ENCODE peak calls at places on chromosomes 12 and 14, in eight cellular contexts. P, T, K, U, L, I, Z and B are unnamed samples. For H3K4me1, the result is how much of the 10 kb centered on the place peaks cover.

GRCh38 chr12:66944365-66944764 is 265.5 kb upstream of the GRIP1 start:
- DNase-seq in P (no peak), T (no peak), K (no peak), U (no peak), L (no peak), I (no peak), Z (no peak), B (no peak)

GRCh38 chr14:25837431-25837950 is 760.3 kb downstream of the NOVA1 start:
- DNase-seq in P (no peak), T (no peak), K (no peak), U (no peak), L (peak), I (no peak), Z (no peak), B (no peak)

GRCh38 chr12:13195848-13196301 is 651 bp upstream of the EMP1 start:
- DNase-seq in P (no peak), T (no peak), K (no peak), U (no peak), L (peak), I (no peak), Z (no peak), B (peak)

GRCh38 chr14:78253986-78254385 is 83.8 kb downstream of the NRXN3 start:
- DNase-seq in P (no peak), T (no peak), K (no peak), U (no peak), L (peak), I (no peak), Z (no peak), B (no peak)

GRCh38 chr12:6667559-6668210 is 4.8 kb upstream of the ING4 start:
- DNase-seq in P (no peak), T (no peak), K (no peak), U (no peak), L (no peak), I (no peak), Z (no peak), B (peak)

GRCh38 chr14:106218189-106218588 is 691.8 kb downstream of the TMEM121 start:
- DNase-seq in P (no peak), T (no peak), K (no peak), U (no peak), L (no peak), I (no peak), Z (no peak), B (no peak)

GRCh38 chr12:117900561-117900960 is 68.2 kb downstream of the KSR2 start:
- DNase-seq in P (no peak), T (no peak), K (no peak), U (no peak), L (peak), I (no peak), Z (no peak), B (no peak)

GRCh38 chr14:102749833-102750775 is 27.1 kb upstream of the TRAF3 start:
- DNase-seq in P (no peak), T (no peak), K (no peak), U (no peak), L (no peak), I (no peak), Z (no peak), B (no peak)

GRCh38 chr12:3139760-3140159 is 62.6 kb downstream of the TSPAN9 start:
- DNase-seq in P (no peak), T (no peak), K (no peak), U (no peak), L (no peak), I (no peak), Z (no peak), B (no peak)

GRCh38 chr14:101721951-101722661 is 39.4 kb upstream of the PPP2R5C start:
- DNase-seq in P (no peak), T (no peak), K (peak), U (peak), L (peak), I (peak), Z (no peak), B (no peak)

GRCh38 chr12:124605150-124605549 is 37.7 kb upstream of the NCOR2 start:
- DNase-seq in P (no peak), T (no peak), K (no peak), U (peak), L (no peak), I (no peak), Z (no peak), B (no peak)

GRCh38 chr14:32985881-32986280 is 47.2 kb downstream of the NPAS3 start:
- DNase-seq in P (no peak), T (no peak), K (no peak), U (no peak), L (peak), I (no peak), Z (peak), B (no peak)

GRCh38 chr12:118467576-118467975 is 91.2 kb downstream of the SUDS3 start:
- DNase-seq in P (no peak), T (no peak), K (no peak), U (no peak), L (no peak), I (no peak), Z (no peak), B (no peak)

GRCh38 chr12:112777387-112778025 is 14.0 kb upstream of the RPH3A start:
- DNase-seq in P (no peak), T (no peak), K (no peak), U (no peak), L (no peak), I (no peak), Z (no peak), B (no peak)

GRCh38 chr12:80761818-80762217 is 45.1 kb downstream of the MYF5 start:
- DNase-seq in P (no peak), T (no peak), K (no peak), U (no peak), L (no peak), I (no peak), Z (no peak), B (no peak)

GRCh38 chr12:23906329-23906728 is 43.1 kb downstream of the SOX5 start:
- DNase-seq in P (peak), T (no peak), K (no peak), U (peak), L (peak), I (no peak), Z (no peak), B (no peak)

GRCh38 chr12:6383572-6384498 is at the start of gene LTBR:
- DNase-seq in P (peak), T (peak), K (no peak), U (peak), L (peak), I (peak), Z (peak), B (peak)

GRCh38 chr14:68705741-68706283 is 87.1 kb downstream of the ZFP36L1 start:
- DNase-seq in P (no peak), T (no peak), K (peak), U (peak), L (no peak), I (peak), Z (no peak), B (no peak)

GRCh38 chr14:78848234-78848820 is 678.2 kb downstream of the NRXN3 start:
- DNase-seq in P (no peak), T (peak), K (no peak), U (no peak), L (peak), I (peak), Z (peak), B (peak)

GRCh38 chr14:102317564-102318248 is 1.8 kb upstream of the ZNF839 start:
- DNase-seq in P (no peak), T (no peak), K (no peak), U (no peak), L (no peak), I (no peak), Z (no peak), B (peak)

GRCh38 chr14:95483843-95484165 is 32.6 kb downstream of the SYNE3 start:
- DNase-seq in P (peak), T (no peak), K (no peak), U (no peak), L (no peak), I (no peak), Z (no peak), B (no peak)

GRCh38 chr14:95485222-95485819 is 31.1 kb downstream of the SYNE3 start:
- DNase-seq in P (peak), T (no peak), K (no peak), U (peak), L (no peak), I (no peak), Z (no peak), B (no peak)

GRCh38 chr14:95486875-95487668 is 29.4 kb downstream of the SYNE3 start:
- DNase-seq in P (peak), T (no peak), K (no peak), U (peak), L (no peak), I (no peak), Z (no peak), B (no peak)

GRCh38 chr14:95482967-95483842 is 33.2 kb downstream of the SYNE3 start:
- DNase-seq in P (peak), T (peak), K (no peak), U (peak), L (peak), I (no peak), Z (peak), B (no peak)

GRCh38 chr14:95484296-95484695 is 32.2 kb downstream of the SYNE3 start:
- DNase-seq in P (peak), T (no peak), K (no peak), U (no peak), L (no peak), I (no peak), Z (no peak), B (no peak)
- H3K4me1 ChIP-seq in P (half or more), T (under half), K (under half), U (under half), L (under half), I (under half), Z (under half), B (under half)

GRCh38 chr14:74519316-74520074 is 25.9 kb downstream of the ISCA2 start:
- DNase-seq in P (peak), T (no peak), K (no peak), U (peak), L (no peak), I (no peak), Z (no peak), B (no peak)

GRCh38 chr14:74515891-74516412 is 22.4 kb downstream of the ISCA2 start:
- DNase-seq in P (peak), T (no peak), K (no peak), U (peak), L (no peak), I (no peak), Z (no peak), B (no peak)

GRCh38 chr14:74517731-74518130 is 24.2 kb downstream of the ISCA2 start:
- DNase-seq in P (peak), T (no peak), K (no peak), U (peak), L (no peak), I (no peak), Z (no peak), B (no peak)

GRCh38 chr14:74516451-74517155 is 23.0 kb downstream of the ISCA2 start:
- DNase-seq in P (peak), T (no peak), K (no peak), U (peak), L (no peak), I (no peak), Z (no peak), B (peak)

DNA sequence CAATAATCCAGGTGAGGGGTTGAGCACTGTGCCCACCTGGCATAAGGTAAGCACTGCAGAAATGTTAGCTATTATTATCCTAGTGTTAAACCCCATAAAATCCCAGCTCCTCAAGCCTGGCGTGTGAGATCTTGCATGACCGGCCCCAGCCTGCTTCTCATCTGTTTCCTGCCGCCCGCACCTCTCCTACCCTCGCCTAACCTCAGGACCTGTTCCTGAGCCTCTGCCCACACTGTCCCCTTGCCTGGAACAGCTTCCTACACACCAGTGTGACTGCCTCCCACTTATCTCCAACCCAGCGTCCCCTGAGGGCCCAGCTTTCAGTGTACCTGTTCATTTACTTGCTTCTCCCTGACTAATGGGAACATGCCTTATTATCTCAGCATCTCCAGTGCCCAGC is 24.7 kb downstream of the ISCA2 start:
- DNase-seq in P (peak), T (no peak), K (no peak), U (peak), L (no peak), I (peak), Z (no peak), B (no peak)
- H3K4me1 ChIP-seq in P (under half), T (under half), K (under half), U (under half), L (under half), I (under half), Z (under half), B (under half)

GRCh38 chr12:11651377-11651776 is 1.9 kb downstream of the ETV6 start:
- DNase-seq in P (no peak), T (no peak), K (no peak), U (no peak), L (no peak), I (no peak), Z (no peak), B (no peak)

GRCh38 chr12:11650697-11651281 is 1.3 kb downstream of the ETV6 start:
- DNase-seq in P (no peak), T (no peak), K (no peak), U (no peak), L (no peak), I (no peak), Z (no peak), B (no peak)

GRCh38 chr12:11651785-11652184 is 2.3 kb downstream of the ETV6 start:
- DNase-seq in P (no peak), T (no peak), K (no peak), U (no peak), L (no peak), I (no peak), Z (no peak), B (no peak)

GRCh38 chr12:11649413-11650278 is at the start of gene ETV6:
- DNase-seq in P (peak), T (peak), K (peak), U (peak), L (peak), I (peak), Z (peak), B (peak)

DNA sequence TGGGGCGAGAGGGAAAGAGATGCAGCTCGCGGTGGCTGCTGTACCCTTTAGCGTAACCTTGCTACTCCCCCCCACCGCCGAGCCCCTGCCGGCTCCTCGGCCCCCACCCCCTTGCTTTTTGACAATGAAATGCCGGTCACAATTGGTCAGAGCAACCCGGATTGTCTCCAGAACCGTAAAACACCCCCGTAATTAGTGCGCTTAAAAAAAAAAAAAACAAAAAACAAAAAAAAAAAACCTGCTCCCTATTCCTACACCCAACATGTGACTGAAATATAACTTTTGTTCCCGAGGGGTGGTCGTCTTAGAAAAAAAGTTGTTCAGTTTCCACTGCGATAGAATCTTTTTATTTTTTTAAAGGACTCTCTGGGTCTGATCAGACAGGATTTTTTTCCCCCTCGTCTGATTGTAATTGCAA is 814 bp downstream of the ETV6 start:
- DNase-seq in P (no peak), T (peak), K (no peak), U (no peak), L (no peak), I (peak), Z (no peak), B (no peak)
- H3K4me1 ChIP-seq in P (under half), T (under half), K (under half), U (under half), L (under half), I (under half), Z (under half), B (under half)

DNA sequence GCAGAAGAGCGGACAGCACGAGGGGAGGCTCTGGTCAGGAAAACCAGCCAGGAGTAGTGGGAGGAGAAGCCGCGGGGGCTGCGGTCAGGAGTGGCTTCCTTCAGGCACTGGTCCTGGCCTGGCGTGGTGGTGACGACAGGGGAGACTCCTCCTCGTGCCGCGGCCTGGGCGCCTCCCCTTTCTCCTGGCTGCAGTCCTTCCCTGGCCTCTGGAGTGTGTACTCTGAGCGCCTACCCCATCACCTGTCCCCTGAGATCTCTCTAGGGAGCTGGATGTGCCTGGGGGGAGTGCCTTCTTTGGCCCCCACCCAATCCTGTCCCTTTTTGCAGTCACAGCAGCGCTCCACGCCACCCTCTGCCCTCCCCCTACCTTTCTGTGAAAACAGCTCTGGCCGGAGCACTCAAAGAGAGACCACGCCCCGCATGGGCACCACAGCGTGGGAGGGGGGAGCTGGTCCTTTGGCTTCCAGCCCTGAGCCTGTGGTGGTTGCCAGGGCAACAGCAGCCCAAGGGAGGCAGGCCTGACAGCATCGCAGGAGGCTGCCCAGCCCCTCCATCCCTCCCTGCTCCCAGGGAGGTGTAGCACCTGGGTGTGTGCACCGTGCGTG is 125.9 kb downstream of the CALM1 start:
- DNase-seq in P (no peak), T (peak), K (no peak), U (peak), L (peak), I (peak), Z (no peak), B (no peak)
- H3K4me1 ChIP-seq in P (half or more), T (under half), K (under half), U (under half), L (under half), I (under half), Z (half or more), B (under half)

DNA sequence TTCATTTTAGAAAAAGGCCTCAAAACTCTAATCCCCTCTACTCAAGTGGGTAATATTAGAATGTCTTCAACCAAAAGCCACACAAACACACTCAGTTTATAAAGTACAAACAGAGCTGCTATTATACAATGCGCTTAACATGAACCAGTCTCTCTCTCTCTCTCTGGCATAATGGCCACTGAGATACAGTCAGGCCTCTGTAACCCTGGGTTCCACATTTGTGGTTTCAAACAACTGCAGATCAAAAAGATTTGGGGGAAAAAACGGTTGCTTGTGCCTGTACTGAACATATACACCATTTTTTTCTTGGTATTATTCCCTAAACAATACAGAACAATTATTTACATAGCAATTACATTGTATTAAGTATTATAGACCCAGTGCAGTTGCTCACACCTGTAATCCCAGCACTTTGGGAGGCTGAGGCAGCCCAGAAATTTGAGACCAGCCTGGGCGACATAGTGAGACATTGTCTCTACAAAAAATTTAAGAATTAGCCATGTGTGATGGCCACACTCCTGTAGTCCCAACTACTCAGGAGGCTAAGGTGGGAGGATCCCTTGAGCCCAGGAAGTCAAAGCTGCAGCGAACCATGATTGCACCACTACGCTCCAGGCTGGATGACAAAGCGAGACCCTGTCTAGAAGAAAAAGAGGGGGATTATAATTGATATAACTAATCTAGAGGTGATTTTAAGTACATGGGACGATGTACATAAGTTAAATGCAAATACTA is 5.6 kb downstream of the SLC11A2 start:
- DNase-seq in P (no peak), T (no peak), K (no peak), U (no peak), L (no peak), I (no peak), Z (no peak), B (no peak)
- H3K4me1 ChIP-seq in P (under half), T (under half), K (under half), U (under half), L (under half), I (under half), Z (under half), B (under half)